ENCODE peak calls at places on chromosomes 16 and 17, in ten cellular contexts. J is GM23338, F is T-helper 9 cell, Q is HFFc6, V is endothelial cell, P is ELR, A is AG04449, R is tibial nerve, T is A549, D is GM12865. U is an unnamed sample.

GRCh38 chr17:44795928-44796327 is 34.2 kb downstream of the GJC1 start:
- DNase-seq in A (no peak), T (no peak), Q (no peak), F (no peak), P (no peak), R (no peak), V (no peak), D (no peak), J (no peak), U (no peak)

GRCh38 chr16:22342082-22342481 is 32.3 kb downstream of the CDR2 start:
- DNase-seq in R (no peak), A (no peak), P (no peak), T (no peak), F (no peak), D (no peak), Q (no peak), V (no peak), J (no peak), U (no peak)

GRCh38 chr17:7218774-7219173 is 862 bp downstream of the DLG4 start:
- DNase-seq in P (no peak), Q (no peak), J (no peak), D (no peak), A (no peak), V (no peak), R (no peak), T (no peak), F (no peak), U (peak)

GRCh38 chr17:50297407-50297865 is 23.2 kb downstream of the TMEM92 start:
- DNase-seq in F (peak), A (no peak), D (peak), V (peak), R (peak), T (peak), P (peak), Q (peak), J (peak), U (peak)

GRCh38 chr17:32487460-32488176 is 825 bp downstream of the CDK5R1 start:
- DNase-seq in Q (no peak), A (no peak), D (peak), J (peak), R (no peak), V (no peak), P (peak), F (no peak), T (no peak), U (no peak)

GRCh38 chr17:75751676-75752404 is 13.2 kb downstream of the GALK1 start:
- DNase-seq in D (no peak), R (no peak), J (no peak), T (no peak), F (no peak), Q (no peak), A (no peak), V (no peak), P (no peak), U (no peak)

GRCh38 chr17:82767041-82767754 is 15.3 kb downstream of the TBCD start:
- DNase-seq in V (peak), A (no peak), Q (no peak), D (peak), T (peak), R (peak), F (peak), J (peak), P (peak), U (peak)

GRCh38 chr17:17816240-17816814 is 20.5 kb downstream of the SREBF1 start:
- DNase-seq in A (no peak), Q (no peak), J (no peak), P (no peak), D (no peak), F (no peak), V (no peak), T (no peak), R (no peak), U (no peak)

GRCh38 chr16:19517424-19518089 is 4.3 kb downstream of the GDE1 start:
- DNase-seq in Q (peak), A (no peak), J (no peak), R (no peak), T (peak), D (no peak), P (peak), F (no peak), V (no peak), U (no peak)

GRCh38 chr17:78359216-78359935 is 501 bp downstream of the SOCS3 start:
- DNase-seq in J (peak), A (no peak), R (no peak), F (no peak), T (peak), V (peak), D (no peak), P (peak), Q (no peak), U (no peak)